ENCODE peak calls at places on chromosomes 11 and 22, in seven cellular contexts. Q is stimulated activated naive CD8-positive, alpha-beta T cell treated with anti-CD3 and anti-CD28 coated beads, Interleukin-15, Interleukin-2, amounts not matched to agents 100 U/mL and 50 U/mL, for 24 hours; E is upper lobe of right lung; K is naive B cell; U is lower leg skin; N is skeletal muscle cell; L is PC-3. F is an unnamed sample.

GRCh38 chr11:32586576-32587190 is 3.1 kb downstream of the EIF3M start:
- DNase-seq in Q (no peak), E (no peak), K (no peak), U (no peak), N (no peak), L (peak), F (no peak)

GRCh38 chr11:2298795-2299747 is 2.6 kb downstream of the C11orf21 start:
- DNase-seq in Q (peak), E (peak), K (no peak), U (peak), N (no peak), L (peak), F (no peak)

GRCh38 chr22:27512283-27512761 is 289.2 kb downstream of the MN1 start:
- DNase-seq in Q (no peak), E (no peak), K (no peak), U (peak), N (peak), L (peak), F (peak)

GRCh38 chr22:19974233-19974861 is 32.7 kb upstream of the TXNRD2 start:
- DNase-seq in Q (no peak), E (no peak), K (no peak), U (no peak), N (no peak), L (peak), F (no peak)

GRCh38 chr11:92384807-92385206 is 160.2 kb downstream of the FAT3 start:
- DNase-seq in Q (no peak), E (no peak), K (no peak), U (no peak), N (no peak), L (no peak), F (no peak)

GRCh38 chr11:117959438-117960149 is 26.6 kb upstream of the IL10RA start:
- DNase-seq in Q (no peak), E (no peak), K (no peak), U (no peak), N (no peak), L (no peak), F (no peak)

GRCh38 chr11:83157755-83158473 is 983 bp downstream of the PCF11 start:
- DNase-seq in Q (peak), E (peak), K (peak), U (peak), N (no peak), L (peak), F (no peak)

GRCh38 chr22:19795617-19796008 is 35.0 kb downstream of the TBX1 start:
- DNase-seq in Q (no peak), E (no peak), K (no peak), U (no peak), N (no peak), L (no peak), F (no peak)

GRCh38 chr11:85784907-85785306 is 26.0 kb downstream of the SYTL2 start:
- DNase-seq in Q (no peak), E (no peak), K (no peak), U (no peak), N (no peak), L (no peak), F (no peak)

GRCh38 chr11:75796091-75796435 is 18.9 kb upstream of the UVRAG start:
- DNase-seq in Q (no peak), E (no peak), K (no peak), U (no peak), N (no peak), L (peak), F (no peak)

GRCh38 chr11:45907911-45908370 is 870 bp upstream of the FREY1 start:
- DNase-seq in Q (no peak), E (no peak), K (no peak), U (no peak), N (no peak), L (no peak), F (no peak)

GRCh38 chr11:63907808-63908530 is 9.0 kb downstream of the RCOR2 start:
- DNase-seq in Q (no peak), E (no peak), K (no peak), U (no peak), N (no peak), L (no peak), F (no peak)

GRCh38 chr11:1473011-1473628 is 13.5 kb downstream of the MOB2 start:
- DNase-seq in Q (no peak), E (peak), K (no peak), U (no peak), N (no peak), L (no peak), F (no peak)

GRCh38 chr11:33692013-33692504 is 8.6 kb downstream of the C11orf91 start:
- DNase-seq in Q (no peak), E (no peak), K (no peak), U (peak), N (peak), L (peak), F (peak)

GRCh38 chr11:93741882-93742226 is 382 bp downstream of the C11orf54 start:
- DNase-seq in Q (no peak), E (no peak), K (no peak), U (no peak), N (peak), L (peak), F (peak)

GRCh38 chr11:75454987-75455386 is 22.0 kb upstream of the KLHL35 start:
- DNase-seq in Q (no peak), E (no peak), K (no peak), U (no peak), N (no peak), L (no peak), F (no peak)

GRCh38 chr11:819129-819931 is 616 bp downstream of the PNPLA2 start:
- DNase-seq in Q (peak), E (peak), K (peak), U (peak), N (no peak), L (peak), F (no peak)

GRCh38 chr11:31690041-31690440 is 121.1 kb downstream of the PAX6 start:
- DNase-seq in Q (no peak), E (no peak), K (no peak), U (no peak), N (no peak), L (no peak), F (no peak)

GRCh38 chr11:125072961-125073590 is 10.0 kb downstream of the SLC37A2 start:
- DNase-seq in Q (no peak), E (peak), K (no peak), U (peak), N (no peak), L (no peak), F (no peak)

GRCh38 chr22:33922268-33922667 is 2.0 kb upstream of the LARGE1 start:
- DNase-seq in Q (peak), E (no peak), K (peak), U (peak), N (no peak), L (no peak), F (no peak)

GRCh38 chr11:117717485-117718314 is 79.3 kb downstream of the DSCAML1 start:
- DNase-seq in Q (no peak), E (peak), K (no peak), U (no peak), N (no peak), L (peak), F (no peak)

GRCh38 chr11:114478768-114479167 is 39.5 kb downstream of the REXO2 start:
- DNase-seq in Q (no peak), E (no peak), K (no peak), U (no peak), N (peak), L (peak), F (no peak)